ENCODE peak calls at places on chromosome 11, in seven cellular contexts. P is neuronal stem cell, M is psoas muscle, L is upper lobe of right lung, U is colonic mucosa, I is HepG2, C is substantia nigra. J is an unnamed sample.

GRCh38 chr11:11849127-11849746 is 7.5 kb downstream of the USP47 start:
- DNase-seq in M (peak), C (no peak), L (no peak), U (peak), I (peak), P (peak), J (no peak)

GRCh38 chr11:10878408-10879214 is 20.8 kb upstream of the ZBED5 start:
- DNase-seq in I (peak), C (no peak), U (peak), M (no peak), L (no peak), P (peak), J (no peak)

GRCh38 chr11:65551572-65552398 is 6.4 kb downstream of the LTBP3 start:
- DNase-seq in P (no peak), M (peak), I (peak), U (peak), L (peak), C (no peak), J (no peak)

GRCh38 chr11:2097356-2097997 is 41.7 kb downstream of the IGF2 start:
- DNase-seq in U (peak), C (no peak), P (peak), L (peak), M (peak), I (peak), J (peak)

GRCh38 chr11:94043241-94043640 is 22.1 kb downstream of the HEPHL1 start:
- DNase-seq in U (no peak), I (no peak), L (no peak), M (no peak), C (no peak), P (no peak), J (no peak)

GRCh38 chr11:13685461-13686108 is 17.1 kb downstream of the FAR1 start:
- DNase-seq in I (no peak), M (no peak), P (no peak), U (no peak), L (no peak), C (no peak), J (no peak)

GRCh38 chr11:99795999-99796398 is 775.2 kb downstream of the CNTN5 start:
- DNase-seq in P (no peak), C (no peak), U (no peak), I (no peak), M (no peak), L (no peak), J (no peak)

GRCh38 chr11:69461272-69461962 is 20.0 kb upstream of the LINC01488 start:
- DNase-seq in L (no peak), U (no peak), M (no peak), C (no peak), I (no peak), P (no peak), J (peak)

GRCh38 chr11:12806113-12806512 is 131.9 kb downstream of the TEAD1 start:
- DNase-seq in L (no peak), M (no peak), U (no peak), P (no peak), I (no peak), C (no peak), J (no peak)

GRCh38 chr11:30788849-30789248 is 202.7 kb upstream of the MPPED2 start:
- DNase-seq in P (no peak), I (no peak), M (no peak), L (no peak), U (no peak), C (no peak), J (no peak)

GRCh38 chr11:17760102-17761029 is 25.8 kb downstream of the KCNC1 start:
- DNase-seq in M (peak), L (no peak), U (peak), P (peak), I (peak), C (no peak), J (no peak)

GRCh38 chr11:63536669-63537292 is at the start of gene PLAAT4:
- DNase-seq in I (peak), C (peak), L (no peak), P (no peak), M (no peak), U (peak), J (peak)

GRCh38 chr11:63535734-63536133 is 874 bp upstream of the PLAAT4 start:
- DNase-seq in M (no peak), I (no peak), U (no peak), P (no peak), C (no peak), L (no peak), J (no peak)

GRCh38 chr11:63534895-63535461 is 1.6 kb upstream of the PLAAT4 start:
- DNase-seq in L (no peak), M (no peak), C (no peak), U (no peak), I (no peak), P (no peak), J (no peak)

GRCh38 chr11:63534076-63534475 is 2.5 kb upstream of the PLAAT4 start:
- DNase-seq in L (no peak), I (no peak), C (no peak), U (no peak), M (no peak), P (no peak), J (no peak)

GRCh38 chr11:63537293-63538101 is 889 bp downstream of the PLAAT4 start:
- DNase-seq in U (no peak), M (peak), C (peak), I (no peak), P (no peak), L (peak), J (no peak)
- H3K27ac ChIP-seq in U (peak), M (peak), C (peak), I (no peak), P (no peak), L (peak), J (peak)

GRCh38 chr11:111736191-111736590 is 30.0 kb downstream of the PPP2R1B start:
- DNase-seq in P (no peak), C (no peak), M (no peak), U (no peak), L (no peak), I (no peak), J (no peak)
- H3K27ac ChIP-seq in P (no peak), C (peak), M (peak), U (peak), L (peak), I (no peak), J (peak)

GRCh38 chr11:111947143-111947542 is 10.0 kb downstream of the DIXDC1 start:
- DNase-seq in L (no peak), M (no peak), I (no peak), U (no peak), P (no peak), C (no peak), J (no peak)
- H3K27ac ChIP-seq in L (no peak), M (peak), I (peak), U (no peak), P (no peak), C (no peak), J (peak)

GRCh38 chr11:35097814-35098213 is 41.2 kb upstream of the CD44 start:
- DNase-seq in U (no peak), P (no peak), C (no peak), L (no peak), M (no peak), I (no peak), J (no peak)

GRCh38 chr11:35098850-35099249 is 40.1 kb upstream of the CD44 start:
- DNase-seq in U (no peak), C (no peak), L (no peak), P (no peak), M (no peak), I (no peak), J (no peak)

GRCh38 chr11:35101223-35101622 is 37.7 kb upstream of the CD44 start:
- DNase-seq in L (no peak), C (no peak), U (no peak), P (no peak), M (no peak), I (peak), J (no peak)

GRCh38 chr11:35096737-35097136 is 42.2 kb upstream of the CD44 start:
- DNase-seq in C (no peak), I (no peak), M (no peak), L (no peak), P (no peak), U (no peak), J (no peak)

GRCh38 chr11:35099278-35100018 is 39.5 kb upstream of the CD44 start:
- DNase-seq in I (no peak), U (no peak), L (no peak), M (no peak), P (no peak), C (no peak), J (no peak)
- H3K27ac ChIP-seq in I (no peak), U (no peak), L (peak), M (peak), P (no peak), C (no peak), J (peak)

GRCh38 chr11:67174311-67174710 is 55.2 kb downstream of the KDM2A start:
- DNase-seq in I (no peak), P (no peak), M (no peak), L (no peak), C (no peak), U (no peak), J (no peak)

GRCh38 chr11:67178421-67178820 is 59.4 kb downstream of the KDM2A start:
- DNase-seq in M (no peak), C (no peak), P (no peak), I (no peak), L (no peak), U (no peak), J (no peak)

GRCh38 chr11:67178878-67179277 is 59.8 kb downstream of the KDM2A start:
- DNase-seq in L (no peak), P (no peak), M (no peak), C (no peak), U (no peak), I (no peak), J (no peak)

GRCh38 chr11:67177399-67178281 is 58.6 kb downstream of the KDM2A start:
- DNase-seq in I (no peak), C (no peak), U (no peak), M (no peak), P (no peak), L (no peak), J (no peak)

DNA sequence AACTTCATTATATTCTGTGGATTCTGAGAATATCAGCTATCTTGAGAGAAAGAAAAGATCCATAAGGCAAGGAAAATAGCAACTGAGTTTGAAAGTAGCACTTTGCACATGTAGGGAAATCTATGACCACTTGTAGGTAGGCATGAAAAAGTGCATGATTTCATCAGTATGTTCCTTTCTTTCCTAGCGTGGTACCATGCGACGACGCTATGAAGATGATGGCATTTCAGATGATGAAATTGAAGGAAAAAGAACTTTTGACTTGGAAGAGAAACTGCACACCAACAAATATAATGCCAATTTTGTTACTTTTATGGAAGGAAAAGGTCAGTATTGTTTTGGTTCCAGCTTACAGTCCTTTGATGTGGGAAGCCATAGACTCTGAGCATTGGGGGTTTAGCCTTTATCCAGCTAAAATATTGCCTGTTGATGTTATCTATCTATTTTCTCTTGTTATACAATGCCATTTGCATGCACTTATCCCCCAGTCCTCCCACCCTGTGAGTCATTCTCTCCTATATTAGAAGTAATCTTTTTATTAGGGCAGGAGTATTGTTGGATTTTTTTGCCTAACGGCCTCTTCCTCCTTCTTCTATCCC is 60.9 kb downstream of the KDM2A start:
- DNase-seq in M (no peak), C (no peak), P (no peak), L (no peak), I (no peak), U (no peak), J (no peak)
- H3K27ac ChIP-seq in M (no peak), C (no peak), P (no peak), L (no peak), I (no peak), U (no peak), J (no peak)

DNA sequence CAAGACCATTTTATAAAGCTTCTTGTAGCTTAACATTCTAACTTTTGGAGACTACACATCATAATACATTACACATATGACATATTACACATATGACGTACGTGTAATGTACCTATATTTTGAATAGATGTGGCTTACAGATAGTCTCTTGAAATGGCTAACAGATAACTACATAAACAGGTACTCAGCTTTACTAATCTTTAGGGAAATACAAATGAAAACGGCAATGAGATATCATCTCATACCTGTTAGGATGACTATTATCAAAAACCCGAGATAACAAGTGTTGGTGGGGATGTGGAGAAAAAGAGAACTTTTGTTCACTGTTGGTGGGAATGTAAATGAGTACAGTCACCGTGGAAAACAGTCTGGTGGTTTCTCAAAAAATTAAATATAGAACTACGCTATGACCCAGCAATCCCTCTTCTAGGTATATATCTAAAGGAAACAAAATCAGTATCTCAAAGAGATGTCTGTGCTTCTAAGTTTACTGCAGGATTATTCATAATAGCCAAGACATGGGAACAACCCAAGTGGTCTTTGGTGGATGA is 247.6 kb downstream of the ETS1 start:
- DNase-seq in M (no peak), U (no peak), P (no peak), C (no peak), L (no peak), I (no peak), J (no peak)
- H3K27ac ChIP-seq in M (no peak), U (no peak), P (no peak), C (no peak), L (no peak), I (no peak), J (no peak)

GRCh38 chr11:37109205-37109585 is 511.2 kb upstream of the RAG2 start:
- DNase-seq in C (no peak), I (no peak), U (no peak), L (no peak), M (no peak), P (no peak), J (no peak)

GRCh38 chr11:37110383-37110782 is 512.3 kb upstream of the RAG2 start:
- DNase-seq in C (no peak), U (no peak), I (no peak), M (no peak), L (no peak), P (no peak), J (no peak)

GRCh38 chr11:37107415-37107814 is 509.4 kb upstream of the RAG2 start:
- DNase-seq in U (no peak), M (no peak), P (no peak), L (no peak), C (no peak), I (no peak), J (no peak)

GRCh38 chr11:37105456-37105855 is 507.4 kb upstream of the RAG2 start:
- DNase-seq in C (no peak), P (no peak), I (no peak), M (no peak), L (no peak), U (no peak), J (no peak)

DNA sequence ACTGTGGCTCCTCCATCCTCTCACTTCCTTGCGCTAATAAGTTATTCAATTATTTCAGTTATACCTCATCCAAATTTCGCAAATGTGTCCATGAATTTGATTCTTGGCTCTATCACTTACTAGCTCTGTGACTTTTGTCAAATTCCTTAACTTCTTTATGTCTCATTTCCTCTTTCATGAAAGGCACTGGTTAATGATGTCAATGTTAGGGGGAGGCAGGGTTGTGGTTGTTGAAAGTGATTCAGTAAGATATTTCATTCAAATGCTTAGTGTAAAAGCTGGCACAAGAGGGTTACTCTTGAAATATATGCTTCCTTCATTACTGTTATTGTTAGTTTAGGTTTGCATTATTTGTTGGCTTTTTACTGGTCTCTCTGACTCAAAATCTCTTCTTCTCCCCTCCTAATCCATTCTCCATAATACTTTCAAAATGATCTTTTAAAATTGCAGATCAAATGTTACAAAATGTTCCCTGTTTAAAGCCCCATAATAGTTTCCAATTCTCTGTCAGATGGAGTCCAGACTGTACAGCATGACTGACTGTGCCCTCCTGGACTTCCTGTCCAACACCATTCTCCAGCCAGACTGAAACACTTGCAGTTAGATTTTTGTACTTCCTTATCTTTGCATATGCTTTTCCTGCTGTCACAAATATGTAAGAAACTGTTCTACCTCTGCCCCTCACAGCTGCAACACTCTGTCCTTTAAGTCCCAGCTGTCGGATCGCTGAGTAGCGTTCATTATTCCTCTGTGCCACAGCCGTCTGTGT is 510.6 kb upstream of the RAG2 start:
- DNase-seq in C (no peak), U (no peak), I (no peak), P (no peak), M (no peak), L (no peak), J (no peak)
- H3K27ac ChIP-seq in C (no peak), U (no peak), I (no peak), P (no peak), M (no peak), L (no peak), J (no peak)

J was measured in aorta.